ENCODE peak calls at places on chromosomes 5 and 9, in four cellular contexts. One of them, this sample, is unnamed.

GRCh38 chr9:2663886-2664674 is 42.5 kb downstream of the VLDLR start:
- DNase-seq in K562: no peak
- DNase-seq in HepG2: no peak
- DNase-seq in SK-N-SH: no peak
- DNase-seq in this sample: no peak

GRCh38 chr5:67201897-67202549 is 5.4 kb upstream of the CD180 start:
- DNase-seq in K562: no peak
- DNase-seq in HepG2: no peak
- DNase-seq in SK-N-SH: no peak
- DNase-seq in this sample: no peak

GRCh38 chr5:109681763-109682162 is 8.0 kb upstream of the MAN2A1 start:
- DNase-seq in K562: no peak
- DNase-seq in HepG2: no peak
- DNase-seq in SK-N-SH: no peak
- DNase-seq in this sample: no peak

GRCh38 chr5:17879276-17879675 is 245.0 kb downstream of the TAF11L14 start:
- DNase-seq in K562: no peak
- DNase-seq in HepG2: no peak
- DNase-seq in SK-N-SH: no peak
- DNase-seq in this sample: no peak

GRCh38 chr5:107474724-107475489 is 195.8 kb downstream of the EFNA5 start:
- DNase-seq in K562: no peak
- DNase-seq in HepG2: no peak
- DNase-seq in SK-N-SH: no peak
- DNase-seq in this sample: no peak

GRCh38 chr9:96219615-96220257 is 82.2 kb downstream of the HSD17B3 start:
- DNase-seq in K562: peak; percentile 75
- DNase-seq in HepG2: no peak
- DNase-seq in SK-N-SH: peak; percentile 55
- DNase-seq in this sample: no peak

GRCh38 chr9:76459691-76460635 is 981 bp downstream of the GCNT1 start:
- DNase-seq in K562: peak; percentile 23
- DNase-seq in HepG2: peak; percentile 13
- DNase-seq in SK-N-SH: peak; percentile 21
- DNase-seq in this sample: peak; percentile 35

GRCh38 chr5:147223951-147224791 is 10.7 kb upstream of the STK32A start:
- DNase-seq in K562: no peak
- DNase-seq in HepG2: peak; percentile 8
- DNase-seq in SK-N-SH: peak; percentile 69
- DNase-seq in this sample: peak; percentile 36

GRCh38 chr5:113162208-113162607 is 185.6 kb downstream of the DCP2 start:
- DNase-seq in K562: no peak
- DNase-seq in HepG2: no peak
- DNase-seq in SK-N-SH: no peak
- DNase-seq in this sample: no peak

GRCh38 chr5:112063191-112063590 is 306.2 kb upstream of the NREP start:
- DNase-seq in K562: no peak
- DNase-seq in HepG2: no peak
- DNase-seq in SK-N-SH: no peak
- DNase-seq in this sample: no peak

GRCh38 chr5:81995407-81995806 is 23.6 kb downstream of the ATG10 start:
- DNase-seq in K562: no peak
- DNase-seq in HepG2: no peak
- DNase-seq in SK-N-SH: no peak
- DNase-seq in this sample: no peak

GRCh38 chr5:94080390-94080789 is 339.0 kb upstream of the POU5F2 start:
- DNase-seq in K562: no peak
- DNase-seq in HepG2: no peak
- DNase-seq in SK-N-SH: no peak
- DNase-seq in this sample: no peak

GRCh38 chr9:121213136-121213806 is 11.6 kb upstream of the RAB14 start:
- DNase-seq in K562: peak; percentile 78
- DNase-seq in HepG2: peak; percentile 77
- DNase-seq in SK-N-SH: peak; percentile 80
- DNase-seq in this sample: peak; percentile 77

DNA sequence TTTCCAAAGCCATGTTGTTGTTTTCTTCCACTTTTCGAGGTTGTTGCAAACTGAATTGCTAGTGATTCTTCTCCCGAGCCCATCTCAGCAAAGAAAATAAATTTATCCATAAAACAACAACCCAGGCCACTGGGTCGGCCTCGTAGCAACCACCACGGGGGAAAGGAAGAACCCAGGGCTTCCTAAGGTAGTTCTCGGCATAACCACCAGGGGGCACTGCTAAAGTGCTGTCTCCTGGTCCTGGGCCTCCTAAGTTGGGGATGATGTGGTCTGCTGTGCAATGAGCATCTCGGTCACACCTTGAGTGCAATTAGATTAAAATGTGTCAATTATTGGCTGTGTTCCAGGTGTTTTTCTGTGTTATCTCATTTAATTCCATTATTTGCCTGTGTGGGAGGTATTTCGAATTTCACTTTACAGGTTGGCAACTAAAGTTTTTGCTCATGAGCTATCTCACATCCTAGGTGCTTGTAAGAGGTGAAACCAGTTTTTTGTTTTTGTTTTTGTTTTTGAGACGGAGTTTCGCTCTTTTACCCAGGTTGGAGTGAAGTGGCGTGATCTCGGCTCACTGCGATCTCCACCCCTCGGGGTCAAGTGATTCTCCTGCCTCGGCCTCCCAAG is 102.8 kb upstream of the DAP start:
- DNase-seq in K562: peak; percentile 90
- DNase-seq in HepG2: peak; percentile 33
- DNase-seq in SK-N-SH: peak; percentile 76
- DNase-seq in this sample: peak; percentile 45
- TF ChIP-seq ELF1 in K562: no peak
- TF ChIP-seq ELF1 in HepG2: no peak
- TF ChIP-seq ELF1 in SK-N-SH: no peak
- TF ChIP-seq ELF1 in this sample: no peak

DNA sequence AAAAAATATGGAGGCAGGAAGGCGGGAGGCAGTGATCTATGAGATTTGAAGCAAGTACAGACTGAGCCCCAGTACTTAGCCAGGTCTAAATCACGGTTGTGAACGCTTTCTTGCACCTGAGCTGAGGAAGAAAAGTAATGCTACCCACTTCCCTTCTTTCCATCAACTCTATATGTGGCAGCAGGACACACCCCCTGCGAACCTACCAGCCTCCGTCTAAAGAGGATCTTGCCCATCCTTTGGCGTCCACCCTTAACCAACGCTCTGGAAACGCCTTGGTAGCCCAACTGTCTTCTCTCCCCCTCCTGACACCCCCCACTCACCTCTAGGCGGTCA is 545 bp downstream of the HMGCS1 start:
- DNase-seq in K562: no peak
- DNase-seq in HepG2: no peak
- DNase-seq in SK-N-SH: no peak
- DNase-seq in this sample: no peak
- TF ChIP-seq ELF1 in K562: no peak
- TF ChIP-seq ELF1 in HepG2: no peak
- TF ChIP-seq ELF1 in SK-N-SH: no peak
- TF ChIP-seq ELF1 in this sample: no peak

GRCh38 chr9:137428841-137429545 is 5.8 kb downstream of the NOXA1 start:
- DNase-seq in K562: no peak
- DNase-seq in HepG2: no peak
- DNase-seq in SK-N-SH: no peak
- DNase-seq in this sample: no peak
- TF ChIP-seq ELF1 in K562: no peak
- TF ChIP-seq ELF1 in HepG2: no peak
- TF ChIP-seq ELF1 in SK-N-SH: no peak
- TF ChIP-seq ELF1 in this sample: no peak

GRCh38 chr9:137294091-137294683 is 7.9 kb downstream of the NRARP start:
- DNase-seq in K562: peak; percentile 67
- DNase-seq in HepG2: peak; percentile 80
- DNase-seq in SK-N-SH: peak; percentile 73
- DNase-seq in this sample: peak; percentile 74
- TF ChIP-seq ELF1 in K562: no peak
- TF ChIP-seq ELF1 in HepG2: peak; percentile 22
- TF ChIP-seq ELF1 in SK-N-SH: no peak
- TF ChIP-seq ELF1 in this sample: no peak

GRCh38 chr9:98774746-98775145 is 21.6 kb downstream of the ANKS6 start:
- DNase-seq in K562: peak; percentile 83
- DNase-seq in HepG2: no peak
- DNase-seq in SK-N-SH: peak; percentile 71
- DNase-seq in this sample: no peak
- TF ChIP-seq ELF1 in K562: no peak
- TF ChIP-seq ELF1 in HepG2: no peak
- TF ChIP-seq ELF1 in SK-N-SH: no peak
- TF ChIP-seq ELF1 in this sample: no peak

DNA sequence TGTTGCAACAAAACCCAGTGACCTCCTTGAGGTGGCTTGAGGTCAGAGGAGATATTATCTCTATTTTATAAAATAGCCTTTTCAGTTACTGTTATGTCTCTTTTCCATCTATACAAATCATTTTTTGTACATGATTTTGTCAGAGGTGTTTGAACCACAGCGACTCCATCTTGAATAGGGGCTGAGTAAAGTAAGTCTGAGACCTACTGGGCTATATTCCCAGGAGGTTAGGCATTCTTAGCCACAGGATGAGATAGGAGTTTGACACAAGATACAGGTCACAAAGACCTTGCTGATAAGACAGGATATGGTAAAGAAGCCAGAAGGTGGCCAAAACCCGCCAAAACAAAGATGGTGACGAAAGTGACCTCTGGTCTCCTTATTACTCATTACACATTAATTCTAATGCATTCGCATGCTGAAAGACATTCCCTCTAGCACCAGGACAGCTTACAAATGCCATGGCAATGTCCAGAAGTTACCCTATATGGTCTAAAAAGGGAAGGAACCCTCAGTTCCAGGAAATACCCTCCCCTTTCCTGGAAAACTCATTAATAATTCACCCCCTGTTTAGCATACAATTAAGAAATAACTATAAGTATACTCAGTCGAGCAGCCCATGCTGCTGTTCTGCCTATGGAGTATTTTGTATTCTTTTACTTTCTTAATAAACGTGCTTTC is 283.9 kb upstream of the ISL1 start:
- DNase-seq in K562: no peak
- DNase-seq in HepG2: no peak
- DNase-seq in SK-N-SH: no peak
- DNase-seq in this sample: no peak
- TF ChIP-seq ELF1 in K562: no peak
- TF ChIP-seq ELF1 in HepG2: no peak
- TF ChIP-seq ELF1 in SK-N-SH: no peak
- TF ChIP-seq ELF1 in this sample: no peak

DNA sequence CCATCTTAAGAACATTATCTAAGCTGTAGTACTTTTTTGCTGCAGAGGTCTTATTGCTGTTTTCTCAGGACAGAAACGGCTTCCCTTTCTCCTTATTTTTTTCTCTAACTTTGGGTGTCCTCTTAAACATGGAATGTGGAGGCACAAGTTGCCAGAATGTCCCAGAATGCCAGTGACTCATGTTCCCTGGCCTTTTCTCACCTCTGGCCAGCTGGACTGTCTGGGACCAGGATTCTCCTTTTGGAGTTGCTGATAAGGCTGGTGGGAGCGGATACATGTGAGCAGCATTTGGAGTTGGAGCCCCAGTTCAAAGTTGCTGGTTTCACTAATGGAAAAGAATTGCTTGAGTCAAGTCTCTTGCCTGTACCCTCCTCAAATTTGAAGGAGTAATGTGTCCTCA is 112.8 kb downstream of the ARHGAP26 start:
- DNase-seq in K562: no peak
- DNase-seq in HepG2: no peak
- DNase-seq in SK-N-SH: no peak
- DNase-seq in this sample: no peak
- TF ChIP-seq ELF1 in K562: no peak
- TF ChIP-seq ELF1 in HepG2: no peak
- TF ChIP-seq ELF1 in SK-N-SH: no peak
- TF ChIP-seq ELF1 in this sample: no peak

GRCh38 chr9:114906922-114907571 is 23.3 kb downstream of the TNFSF8 start:
- DNase-seq in K562: no peak
- DNase-seq in HepG2: peak; percentile 55
- DNase-seq in SK-N-SH: peak; percentile 45
- DNase-seq in this sample: peak; percentile 38
- TF ChIP-seq ELF1 in K562: no peak
- TF ChIP-seq ELF1 in HepG2: no peak
- TF ChIP-seq ELF1 in SK-N-SH: no peak
- TF ChIP-seq ELF1 in this sample: no peak

GRCh38 chr5:122121782-122122465 is 7.4 kb upstream of the ZNF474 start:
- DNase-seq in K562: peak; percentile 24
- DNase-seq in HepG2: no peak
- DNase-seq in SK-N-SH: no peak
- DNase-seq in this sample: no peak
- TF ChIP-seq ELF1 in K562: no peak
- TF ChIP-seq ELF1 in HepG2: no peak
- TF ChIP-seq ELF1 in SK-N-SH: no peak
- TF ChIP-seq ELF1 in this sample: no peak

DNA sequence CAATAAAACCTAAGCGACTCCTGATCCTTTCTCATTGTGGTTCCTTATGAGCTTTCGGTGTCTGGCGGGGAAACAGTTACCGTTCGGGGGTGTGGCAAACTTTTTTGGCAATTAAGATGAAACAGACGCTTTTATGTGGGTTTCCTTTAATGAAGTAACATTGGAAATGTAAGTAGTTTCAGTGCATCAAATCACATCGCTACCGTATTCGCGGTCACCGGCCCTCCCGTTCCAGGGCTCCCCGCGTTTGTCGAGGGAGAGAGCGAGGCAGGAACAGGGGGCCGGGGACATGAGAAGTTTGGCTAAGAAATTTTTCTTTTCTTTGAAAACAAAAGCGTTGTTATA is 3.9 kb upstream of the IRX2 start:
- DNase-seq in K562: no peak
- DNase-seq in HepG2: no peak
- DNase-seq in SK-N-SH: no peak
- DNase-seq in this sample: no peak
- TF ChIP-seq ELF1 in K562: no peak
- TF ChIP-seq ELF1 in HepG2: no peak
- TF ChIP-seq ELF1 in SK-N-SH: no peak
- TF ChIP-seq ELF1 in this sample: no peak